ENCODE peak calls at places on chromosome X, in nine cellular contexts. B, G, I, J, W, Y, R, P and X are unnamed samples.

GRCh38 chrX:118498755-118499154 is 3.1 kb downstream of the DOCK11 start:
- DNase-seq in B (no peak), G (no peak), I (no peak), J (no peak), W (no peak), Y (no peak), R (no peak), P (no peak), X (no peak)

GRCh38 chrX:3939967-3940610 is 226.6 kb upstream of the PRKX start:
- DNase-seq in B (no peak), G (no peak), I (no peak), J (peak; percentile 6), W (no peak), Y (peak; percentile 12), R (no peak), P (peak; percentile 20), X (no peak)

GRCh38 chrX:131841496-131842410 is 181.3 kb upstream of the STK26 start:
- DNase-seq in B (no peak), G (no peak), I (peak; percentile 36), J (peak; percentile 44), W (no peak), Y (no peak), R (peak; percentile 52), P (peak; percentile 38), X (no peak)

GRCh38 chrX:137031517-137032377 is 2.0 kb downstream of the GPR101 start:
- DNase-seq in B (no peak), G (no peak), I (no peak), J (peak; percentile 71), W (no peak), Y (no peak), R (no peak), P (peak; percentile 10), X (peak; percentile 10)

GRCh38 chrX:51893931-51894696 is 691 bp downstream of the MAGED1 start:
- DNase-seq in B (no peak), G (no peak), I (no peak), J (no peak), W (no peak), Y (no peak), R (no peak), P (peak; percentile 11), X (no peak)

GRCh38 chrX:123330229-123330942 is 146.3 kb downstream of the GRIA3 start:
- DNase-seq in B (no peak), G (no peak), I (no peak), J (peak; percentile 5), W (no peak), Y (no peak), R (no peak), P (no peak), X (no peak)

GRCh38 chrX:151902813-151903591 is 9.7 kb upstream of the MAGEA4 start:
- DNase-seq in B (no peak), G (peak; percentile 55), I (no peak), J (no peak), W (no peak), Y (peak; percentile 62), R (no peak), P (peak; percentile 66), X (peak; percentile 66)

GRCh38 chrX:135463937-135464336 is 42.2 kb downstream of the SMIM10L2A start:
- DNase-seq in B (no peak), G (no peak), I (no peak), J (no peak), W (no peak), Y (no peak), R (no peak), P (peak; percentile 6), X (no peak)

GRCh38 chrX:39714471-39714870 is 383.3 kb downstream of the BCOR start:
- DNase-seq in B (no peak), G (no peak), I (no peak), J (no peak), W (no peak), Y (no peak), R (no peak), P (no peak), X (no peak)

GRCh38 chrX:43559643-43560042 is 96.5 kb upstream of the MAOA start:
- DNase-seq in B (no peak), G (no peak), I (peak; percentile 11), J (peak; percentile 3), W (no peak), Y (peak; percentile 12), R (peak; percentile 41), P (peak; percentile 2), X (no peak)

GRCh38 chrX:82748901-82749505 is 759.1 kb upstream of the POU3F4 start:
- DNase-seq in B (no peak), G (no peak), I (no peak), J (no peak), W (no peak), Y (no peak), R (no peak), P (no peak), X (no peak)

GRCh38 chrX:152915541-152916241 is 17.8 kb downstream of the ZNF185 start:
- DNase-seq in B (no peak), G (no peak), I (peak; percentile 22), J (peak; percentile 59), W (no peak), Y (peak; percentile 29), R (no peak), P (peak; percentile 79), X (no peak)

GRCh38 chrX:1389181-1389992 is 2.5 kb downstream of the SLC25A6 start:
- DNase-seq in B (no peak), G (no peak), I (no peak), J (no peak), W (peak; percentile 48), Y (no peak), R (no peak), P (no peak), X (no peak)

GRCh38 chrX:108312938-108313337 is 125.3 kb downstream of the COL4A6 start:
- DNase-seq in B (no peak), G (no peak), I (no peak), J (no peak), W (no peak), Y (no peak), R (no peak), P (peak; percentile 63), X (peak; percentile 70)

GRCh38 chrX:40543661-40544328 is 37.0 kb upstream of the ATP6AP2 start:
- DNase-seq in B (no peak), G (peak; percentile 29), I (no peak), J (peak; percentile 11), W (no peak), Y (peak; percentile 34), R (no peak), P (peak; percentile 71), X (peak; percentile 21)

DNA sequence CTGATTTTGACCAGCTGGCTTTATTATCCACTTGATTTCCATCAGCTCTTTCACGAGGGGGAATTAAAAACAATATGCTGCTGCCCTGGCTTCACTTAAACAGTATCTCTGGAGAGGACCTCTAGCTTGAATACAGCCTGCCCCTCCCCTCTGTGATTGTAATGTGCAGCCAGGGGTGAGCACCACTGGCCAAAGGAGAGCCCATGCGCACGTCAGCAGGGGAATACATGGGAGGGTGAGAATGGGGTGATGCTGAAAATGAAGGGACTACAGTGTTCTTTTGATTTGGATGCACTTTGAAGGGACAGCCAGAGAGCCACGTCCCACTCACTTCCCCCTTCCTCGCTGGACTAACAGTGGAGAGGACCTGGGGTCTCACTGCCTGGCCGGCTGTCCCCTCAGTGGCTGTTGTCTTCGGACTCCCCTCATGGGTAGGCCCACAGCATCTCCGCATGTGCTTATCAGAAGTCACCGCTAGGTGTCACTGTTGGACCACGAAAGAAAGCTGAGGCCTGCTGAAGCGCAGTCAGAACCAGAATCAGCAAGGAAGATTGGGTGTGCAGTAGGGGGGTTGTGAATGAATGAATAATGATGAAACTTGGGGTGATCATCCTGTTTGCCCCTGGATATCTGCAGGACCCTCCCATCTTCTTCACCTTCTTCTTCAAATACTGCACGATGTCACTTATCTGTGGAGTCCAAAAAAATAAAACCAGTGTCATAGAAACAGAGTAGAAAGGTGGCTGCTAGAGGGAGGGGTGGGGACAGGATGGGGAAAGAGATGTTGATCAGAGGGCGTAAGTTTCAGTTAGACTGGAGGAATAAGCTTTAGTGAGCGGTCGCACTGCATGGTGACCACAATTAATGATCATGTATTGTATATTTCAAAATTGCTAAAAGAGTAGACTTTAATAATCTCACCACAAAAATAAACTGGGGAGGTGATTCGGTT is 32.8 kb downstream of the CLCN4 start:
- DNase-seq in B (no peak), G (no peak), I (peak; percentile 69), J (peak; percentile 37), W (no peak), Y (peak; percentile 31), R (peak; percentile 76), P (peak; percentile 63), X (no peak)
- TF ChIP-seq CTCF in B (peak; percentile 70), G (peak; percentile 58), I (peak; percentile 78), J (peak; percentile 57), W (peak; percentile 21), Y (peak; percentile 75), R (peak; percentile 91), P (peak; percentile 79), X (peak; percentile 51)

GRCh38 chrX:72016881-72017783 is 106.5 kb downstream of the NHSL2 start:
- DNase-seq in B (no peak), G (no peak), I (no peak), J (no peak), W (no peak), Y (no peak), R (peak; percentile 13), P (no peak), X (no peak)
- TF ChIP-seq CTCF in B (no peak), G (no peak), I (no peak), J (no peak), W (no peak), Y (no peak), R (no peak), P (no peak), X (no peak)

GRCh38 chrX:38332505-38332904 is 5.2 kb upstream of the RPGR start:
- DNase-seq in B (no peak), G (no peak), I (no peak), J (no peak), W (no peak), Y (no peak), R (no peak), P (no peak), X (no peak)

GRCh38 chrX:38327007-38327774 is at the start of gene RPGR:
- DNase-seq in B (peak; percentile 95), G (peak; percentile 70), I (peak; percentile 80), J (peak; percentile 88), W (peak; percentile 96), Y (peak; percentile 85), R (peak; percentile 92), P (peak; percentile 91), X (peak; percentile 69)

GRCh38 chrX:38326086-38326485 is 1.2 kb downstream of the RPGR start:
- DNase-seq in B (no peak), G (no peak), I (no peak), J (no peak), W (no peak), Y (no peak), R (no peak), P (no peak), X (no peak)

GRCh38 chrX:38327775-38328081 is 419 bp upstream of the RPGR start:
- DNase-seq in B (no peak), G (no peak), I (no peak), J (no peak), W (no peak), Y (no peak), R (no peak), P (no peak), X (no peak)
- TF ChIP-seq CTCF in B (no peak), G (no peak), I (no peak), J (no peak), W (no peak), Y (no peak), R (no peak), P (no peak), X (no peak)

DNA sequence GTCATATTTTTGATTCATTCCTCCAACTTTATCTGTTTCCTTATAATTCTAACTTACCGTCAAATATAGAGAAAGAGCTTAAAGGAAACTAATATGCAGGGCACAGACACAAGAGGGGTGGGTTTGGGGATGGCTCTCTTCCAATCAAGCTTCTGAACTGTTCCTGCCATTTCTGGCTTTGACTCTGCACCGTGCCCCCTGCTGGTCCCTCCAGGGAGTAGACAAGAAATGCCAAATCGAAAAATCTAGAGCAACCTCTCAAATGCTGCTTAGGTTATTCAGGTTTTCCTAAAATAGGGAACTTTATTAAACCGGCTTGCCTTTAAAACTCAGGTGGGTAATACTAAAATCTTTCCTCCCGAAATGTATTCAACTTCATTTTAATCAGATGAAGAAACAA is 39.8 kb upstream of the VCX3A start:
- DNase-seq in B (no peak), G (no peak), I (no peak), J (no peak), W (no peak), Y (no peak), R (no peak), P (no peak), X (no peak)
- TF ChIP-seq CTCF in B (no peak), G (no peak), I (peak; percentile 46), J (no peak), W (no peak), Y (no peak), R (no peak), P (no peak), X (no peak)